ENCODE peak calls at places on chromosomes 2 and 18, in nine cellular contexts. Z, A, D, N, P, W, J, O and M are unnamed samples.

GRCh38 chr2:172889767-172890430 is 154.3 kb downstream of the RAPGEF4 start:
- DNase-seq in Z (no peak), A (no peak), D (no peak), N (no peak), P (no peak), W (peak), J (no peak), O (no peak), M (no peak)

GRCh38 chr2:63054812-63055509 is 4.3 kb downstream of the OTX1 start:
- DNase-seq in Z (no peak), A (no peak), D (no peak), N (no peak), P (no peak), W (no peak), J (no peak), O (no peak), M (no peak)

GRCh38 chr2:207883002-207883780 is 113.5 kb upstream of the FZD5 start:
- DNase-seq in Z (no peak), A (no peak), D (no peak), N (no peak), P (no peak), W (no peak), J (no peak), O (no peak), M (no peak)

GRCh38 chr2:239381709-239382134 is 19.1 kb downstream of the HDAC4 start:
- DNase-seq in Z (peak), A (no peak), D (no peak), N (no peak), P (no peak), W (no peak), J (no peak), O (no peak), M (no peak)

GRCh38 chr18:62128157-62128556 is 58.7 kb downstream of the PIGN start:
- DNase-seq in Z (no peak), A (no peak), D (no peak), N (peak), P (no peak), W (no peak), J (no peak), O (no peak), M (no peak)

GRCh38 chr2:48207201-48207641 is 300.9 kb upstream of the FBXO11 start:
- DNase-seq in Z (no peak), A (no peak), D (no peak), N (no peak), P (no peak), W (no peak), J (no peak), O (no peak), M (no peak)

GRCh38 chr2:42446503-42447271 is 47.1 kb downstream of the KCNG3 start:
- DNase-seq in Z (no peak), A (no peak), D (no peak), N (no peak), P (no peak), W (no peak), J (no peak), O (no peak), M (no peak)

GRCh38 chr2:6665093-6665721 is 200.5 kb downstream of the CMPK2 start:
- DNase-seq in Z (no peak), A (no peak), D (no peak), N (no peak), P (no peak), W (no peak), J (no peak), O (peak), M (no peak)

DNA sequence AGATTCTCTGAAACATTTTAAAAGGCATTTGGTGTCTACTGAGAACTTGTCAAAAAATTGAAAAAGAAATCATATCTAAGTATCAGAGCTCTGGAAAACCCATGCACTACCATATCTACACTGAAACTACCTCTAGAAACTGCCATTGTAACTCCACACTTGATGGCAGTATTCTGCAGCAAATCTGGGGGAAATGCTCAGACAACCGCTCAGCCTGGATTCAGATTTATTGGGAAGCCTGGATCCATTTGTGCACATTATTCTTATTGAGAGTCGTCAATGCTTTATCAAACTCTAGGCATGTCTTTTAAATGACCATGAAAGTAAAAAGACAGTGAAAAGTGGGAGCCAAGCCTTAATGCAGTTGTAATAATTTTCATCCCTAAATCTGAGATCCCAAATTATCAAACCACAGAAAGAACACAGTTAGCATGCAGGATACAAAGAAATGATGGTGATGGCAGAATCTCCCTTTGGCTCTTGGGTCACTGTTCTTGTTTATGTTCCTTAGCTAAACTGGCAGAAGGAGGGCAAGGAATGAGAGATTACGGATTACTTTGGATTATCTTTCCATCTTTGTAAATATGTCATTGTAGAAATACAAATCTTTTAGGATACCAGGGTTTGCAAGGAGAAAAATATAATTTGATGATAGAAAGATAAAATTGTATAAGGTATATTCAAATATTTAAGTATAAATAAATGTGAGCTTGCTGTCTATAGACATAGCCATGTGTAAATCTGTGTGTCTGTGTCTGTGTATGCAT is 512.1 kb upstream of the SYT4 start:
- DNase-seq in Z (no peak), A (no peak), D (no peak), N (peak), P (no peak), W (no peak), J (no peak), O (no peak), M (no peak)
- TF ChIP-seq CTCF in Z (peak), A (no peak), D (no peak), N (peak), P (no peak), W (no peak), J (no peak), O (no peak), M (no peak)

GRCh38 chr18:41938445-41938844 is 16.6 kb upstream of the PIK3C3 start:
- DNase-seq in Z (no peak), A (no peak), D (no peak), N (peak), P (no peak), W (peak), J (no peak), O (no peak), M (no peak)
- TF ChIP-seq CTCF in Z (no peak), A (no peak), D (no peak), N (peak), P (no peak), W (no peak), J (no peak), O (no peak), M (peak)

DNA sequence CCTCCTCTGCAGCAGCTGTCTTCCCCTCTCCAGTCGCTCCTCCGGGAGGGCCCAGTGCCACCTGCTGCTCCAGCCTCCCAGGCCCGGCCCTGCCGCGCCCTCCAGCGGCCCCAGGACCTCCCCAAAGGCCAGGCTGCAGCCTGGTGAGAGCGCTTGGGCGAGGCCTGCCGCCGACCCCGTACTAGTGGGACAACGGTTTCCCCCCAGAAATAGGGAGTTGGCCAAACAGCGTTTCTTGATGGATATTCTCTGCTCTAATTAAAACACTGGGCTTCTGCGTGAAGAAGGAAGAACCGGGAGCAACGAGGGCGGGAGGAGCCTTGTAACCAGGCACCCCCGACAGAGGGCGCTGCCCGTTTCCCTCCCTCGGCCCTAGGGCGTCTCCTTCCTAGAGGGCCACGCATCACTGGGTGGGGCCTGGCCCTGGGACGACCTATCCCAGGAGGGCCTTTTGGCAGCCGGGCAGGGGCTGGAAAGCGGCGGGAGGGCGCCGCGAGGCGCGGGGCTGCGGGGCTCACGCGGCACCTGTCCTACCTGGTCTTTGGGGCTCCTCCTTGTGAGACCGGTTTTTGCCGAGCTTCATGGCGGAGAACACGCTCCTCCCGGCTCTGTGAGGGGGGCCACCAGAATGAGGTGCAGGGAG is 25.4 kb upstream of the OTOF start:
- DNase-seq in Z (peak), A (peak), D (peak), N (peak), P (peak), W (peak), J (peak), O (peak), M (peak)
- TF ChIP-seq CTCF in Z (peak), A (peak), D (peak), N (peak), P (peak), W (peak), J (no peak), O (peak), M (peak)

DNA sequence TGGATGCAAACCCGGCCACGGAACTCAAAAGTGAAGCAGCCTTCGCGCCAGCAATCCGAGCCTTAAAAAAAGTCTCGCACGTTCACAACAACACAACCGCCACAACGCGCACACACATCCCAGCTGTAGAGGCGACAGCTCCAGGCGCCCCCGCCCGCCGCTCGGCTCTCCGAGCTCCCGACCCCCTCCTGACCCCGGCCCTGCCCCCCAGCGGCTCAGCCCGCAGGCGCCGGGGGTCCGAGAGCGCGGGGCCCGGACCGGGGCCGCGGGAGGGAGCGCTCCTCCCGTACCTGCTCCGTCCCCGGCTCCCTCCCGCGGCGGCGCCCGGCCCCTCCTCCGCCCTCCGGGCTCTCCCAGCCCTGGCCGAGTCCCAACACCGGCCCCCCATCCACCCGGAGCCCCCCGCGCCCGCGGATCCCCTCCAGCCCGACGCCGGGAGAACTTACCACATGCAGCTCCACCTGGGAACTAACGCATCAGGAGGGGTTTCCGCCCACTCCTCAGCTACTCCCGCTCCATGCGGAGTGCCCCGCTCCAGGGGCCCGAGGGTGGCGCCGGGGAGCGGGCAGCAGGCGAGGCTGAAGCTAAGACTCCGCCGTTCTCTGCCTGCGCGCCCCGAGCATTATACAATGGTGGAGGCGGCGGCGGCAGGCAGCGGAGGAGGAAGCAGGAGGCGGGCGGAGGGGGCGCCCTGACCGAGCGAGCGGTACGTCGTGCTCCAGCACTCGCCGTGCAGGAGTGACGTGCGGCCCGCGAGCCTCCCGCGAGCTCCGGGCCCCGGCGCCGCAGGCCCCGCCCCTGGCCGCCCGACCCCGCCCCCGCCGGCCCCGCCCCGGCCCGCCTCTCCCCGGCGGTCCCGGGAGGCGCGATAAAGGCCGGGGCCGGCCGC is at the start of gene SERTAD2:
- DNase-seq in Z (peak), A (peak), D (peak), N (peak), P (peak), W (peak), J (peak), O (peak), M (peak)
- TF ChIP-seq CTCF in Z (peak), A (no peak), D (no peak), N (peak), P (no peak), W (no peak), J (no peak), O (no peak), M (no peak)

DNA sequence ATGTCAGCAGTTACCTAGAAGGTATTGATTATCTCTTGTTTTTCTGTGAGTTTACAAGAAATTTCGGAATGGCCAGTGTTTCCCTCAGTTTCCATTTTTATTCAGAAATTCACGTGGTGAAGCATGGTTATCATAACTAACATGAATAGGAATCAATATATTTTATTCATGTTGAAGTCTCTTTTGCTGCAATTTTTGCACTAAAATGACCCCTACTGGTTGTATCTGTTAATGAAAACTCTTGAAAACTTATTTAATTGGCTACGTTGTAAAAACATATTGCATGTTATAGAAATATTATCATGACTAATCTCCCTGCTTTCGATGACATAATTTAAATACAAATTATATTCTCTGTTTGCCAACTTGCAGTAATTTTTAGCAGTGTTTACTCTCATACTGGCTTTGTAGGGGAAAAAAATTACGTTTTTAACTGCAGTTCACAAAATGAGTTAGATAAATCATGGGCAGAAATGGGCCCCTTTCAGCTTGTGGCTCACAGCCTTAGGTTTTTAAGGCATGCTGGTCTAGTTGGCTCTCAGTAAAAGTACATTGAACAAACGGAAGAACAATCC is 3.5 kb downstream of the CRIM1 start:
- DNase-seq in Z (no peak), A (no peak), D (no peak), N (no peak), P (no peak), W (peak), J (no peak), O (no peak), M (no peak)
- TF ChIP-seq CTCF in Z (peak), A (peak), D (peak), N (peak), P (peak), W (no peak), J (no peak), O (peak), M (peak)

GRCh38 chr2:206158563-206159345 is 490 bp downstream of the NDUFS1 start:
- DNase-seq in Z (no peak), A (no peak), D (no peak), N (peak), P (no peak), W (peak), J (no peak), O (no peak), M (no peak)

GRCh38 chr2:206150631-206151030 is 8.6 kb downstream of the NDUFS1 start:
- DNase-seq in Z (no peak), A (no peak), D (no peak), N (no peak), P (no peak), W (no peak), J (no peak), O (no peak), M (no peak)

GRCh38 chr2:206149330-206149729 is 9.9 kb downstream of the NDUFS1 start:
- DNase-seq in Z (no peak), A (no peak), D (no peak), N (no peak), P (no peak), W (no peak), J (no peak), O (no peak), M (no peak)

GRCh38 chr2:206150168-206150567 is 9.1 kb downstream of the NDUFS1 start:
- DNase-seq in Z (no peak), A (no peak), D (no peak), N (no peak), P (no peak), W (no peak), J (no peak), O (no peak), M (no peak)

DNA sequence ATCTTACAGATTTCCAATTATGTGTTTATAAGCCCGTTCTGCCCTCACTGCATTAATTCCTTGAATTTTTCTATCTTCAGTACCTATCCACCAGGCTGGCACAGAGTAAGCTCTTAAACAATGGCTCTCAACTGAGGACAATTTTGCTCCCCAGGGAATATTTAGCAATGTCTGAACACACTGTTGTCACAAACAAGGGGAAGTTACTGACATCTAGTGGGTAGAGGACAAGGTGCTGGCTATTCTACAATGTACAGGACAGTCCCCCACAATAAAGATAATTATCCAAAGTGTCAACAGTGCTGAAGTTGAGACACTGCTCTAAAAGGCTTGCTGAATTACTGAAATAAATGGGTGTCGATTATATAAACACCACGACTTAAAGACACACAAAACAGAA is 5.0 kb downstream of the NDUFS1 start:
- DNase-seq in Z (no peak), A (no peak), D (no peak), N (peak), P (no peak), W (peak), J (no peak), O (no peak), M (no peak)
- TF ChIP-seq CTCF in Z (no peak), A (no peak), D (no peak), N (peak), P (no peak), W (peak), J (no peak), O (no peak), M (no peak)